ENCODE peak calls at places on chromosomes 7 and 10, in seven cellular contexts. One of them, this sample, is unnamed.

GRCh38 chr10:43708256-43708655 is 59.6 kb upstream of the ZNF32 start:
- DNase-seq in lower lobe of right lung: no peak
- DNase-seq in MM.1S: no peak
- DNase-seq in GM13977: no peak
- DNase-seq in GM12865: no peak
- DNase-seq in AG09319: no peak
- DNase-seq in heart left ventricle: no peak
- DNase-seq in this sample: no peak

GRCh38 chr10:103333934-103334520 is 16.9 kb downstream of the PCGF6 start:
- DNase-seq in lower lobe of right lung: no peak
- DNase-seq in MM.1S: peak
- DNase-seq in GM13977: peak
- DNase-seq in GM12865: peak
- DNase-seq in AG09319: no peak
- DNase-seq in heart left ventricle: no peak
- DNase-seq in this sample: no peak

GRCh38 chr7:29467193-29467592 is 96.4 kb upstream of the PRR15 start:
- DNase-seq in lower lobe of right lung: no peak
- DNase-seq in MM.1S: no peak
- DNase-seq in GM13977: no peak
- DNase-seq in GM12865: no peak
- DNase-seq in AG09319: no peak
- DNase-seq in heart left ventricle: no peak
- DNase-seq in this sample: no peak

GRCh38 chr10:71216751-71217265 is 4.4 kb downstream of the UNC5B start:
- DNase-seq in lower lobe of right lung: no peak
- DNase-seq in MM.1S: no peak
- DNase-seq in GM13977: peak
- DNase-seq in GM12865: no peak
- DNase-seq in AG09319: no peak
- DNase-seq in heart left ventricle: peak
- DNase-seq in this sample: no peak

GRCh38 chr7:101099969-101100781 is 14.9 kb downstream of the TRIM56 start:
- DNase-seq in lower lobe of right lung: peak
- DNase-seq in MM.1S: peak
- DNase-seq in GM13977: no peak
- DNase-seq in GM12865: peak
- DNase-seq in AG09319: peak
- DNase-seq in heart left ventricle: peak
- DNase-seq in this sample: peak

GRCh38 chr7:27685209-27685608 is 22.5 kb upstream of the HIBADH start:
- DNase-seq in lower lobe of right lung: no peak
- DNase-seq in MM.1S: no peak
- DNase-seq in GM13977: no peak
- DNase-seq in GM12865: no peak
- DNase-seq in AG09319: no peak
- DNase-seq in heart left ventricle: no peak
- DNase-seq in this sample: no peak

GRCh38 chr7:78226059-78226658 is 427.6 kb downstream of the PHTF2 start:
- DNase-seq in lower lobe of right lung: no peak
- DNase-seq in MM.1S: no peak
- DNase-seq in GM13977: peak
- DNase-seq in GM12865: peak
- DNase-seq in AG09319: peak
- DNase-seq in heart left ventricle: no peak
- DNase-seq in this sample: peak

GRCh38 chr10:28542728-28543127 is 9.8 kb downstream of the WAC start:
- DNase-seq in lower lobe of right lung: no peak
- DNase-seq in MM.1S: no peak
- DNase-seq in GM13977: no peak
- DNase-seq in GM12865: no peak
- DNase-seq in AG09319: no peak
- DNase-seq in heart left ventricle: no peak
- DNase-seq in this sample: no peak

GRCh38 chr7:81155654-81156373 is 237.0 kb upstream of the SEMA3C start:
- DNase-seq in lower lobe of right lung: no peak
- DNase-seq in MM.1S: no peak
- DNase-seq in GM13977: no peak
- DNase-seq in GM12865: no peak
- DNase-seq in AG09319: no peak
- DNase-seq in heart left ventricle: no peak
- DNase-seq in this sample: no peak

GRCh38 chr7:33873981-33874750 is 31.2 kb upstream of the BMPER start:
- DNase-seq in lower lobe of right lung: no peak
- DNase-seq in MM.1S: no peak
- DNase-seq in GM13977: no peak
- DNase-seq in GM12865: no peak
- DNase-seq in AG09319: no peak
- DNase-seq in heart left ventricle: no peak
- DNase-seq in this sample: no peak

GRCh38 chr10:80588506-80589020 is 50.9 kb downstream of the SH2D4B start:
- DNase-seq in lower lobe of right lung: no peak
- DNase-seq in MM.1S: no peak
- DNase-seq in GM13977: no peak
- DNase-seq in GM12865: no peak
- DNase-seq in AG09319: no peak
- DNase-seq in heart left ventricle: no peak
- DNase-seq in this sample: no peak

GRCh38 chr10:124645496-124646095 is 98.6 kb downstream of the FAM53B start:
- DNase-seq in lower lobe of right lung: no peak
- DNase-seq in MM.1S: no peak
- DNase-seq in GM13977: no peak
- DNase-seq in GM12865: no peak
- DNase-seq in AG09319: no peak
- DNase-seq in heart left ventricle: no peak
- DNase-seq in this sample: no peak

GRCh38 chr10:72337039-72337629 is 17.6 kb downstream of the DNAJB12 start:
- DNase-seq in lower lobe of right lung: peak
- DNase-seq in MM.1S: peak
- DNase-seq in GM13977: peak
- DNase-seq in GM12865: peak
- DNase-seq in AG09319: no peak
- DNase-seq in heart left ventricle: peak
- DNase-seq in this sample: peak

GRCh38 chr10:103278862-103279298 is 1.9 kb downstream of the INA start:
- DNase-seq in lower lobe of right lung: peak
- DNase-seq in MM.1S: peak
- DNase-seq in GM13977: peak
- DNase-seq in GM12865: peak
- DNase-seq in AG09319: no peak
- DNase-seq in heart left ventricle: peak
- DNase-seq in this sample: peak

GRCh38 chr10:69124558-69125121 is 662 bp downstream of the VPS26A start:
- DNase-seq in lower lobe of right lung: peak
- DNase-seq in MM.1S: peak
- DNase-seq in GM13977: peak
- DNase-seq in GM12865: peak
- DNase-seq in AG09319: peak
- DNase-seq in heart left ventricle: peak
- DNase-seq in this sample: peak

GRCh38 chr10:87927091-87927490 is 63.7 kb downstream of the PTEN start:
- DNase-seq in lower lobe of right lung: no peak
- DNase-seq in MM.1S: no peak
- DNase-seq in GM13977: no peak
- DNase-seq in GM12865: no peak
- DNase-seq in AG09319: no peak
- DNase-seq in heart left ventricle: no peak
- DNase-seq in this sample: no peak

GRCh38 chr7:150378115-150378852 is 846 bp upstream of the ZNF775 start:
- DNase-seq in lower lobe of right lung: no peak
- DNase-seq in MM.1S: peak
- DNase-seq in GM13977: no peak
- DNase-seq in GM12865: peak
- DNase-seq in AG09319: no peak
- DNase-seq in heart left ventricle: peak
- DNase-seq in this sample: peak
- TF ChIP-seq CTCF in lower lobe of right lung: peak
- TF ChIP-seq CTCF in MM.1S: peak
- TF ChIP-seq CTCF in GM13977: peak
- TF ChIP-seq CTCF in GM12865: peak
- TF ChIP-seq CTCF in AG09319: peak
- TF ChIP-seq CTCF in heart left ventricle: peak
- TF ChIP-seq CTCF in this sample: no peak

DNA sequence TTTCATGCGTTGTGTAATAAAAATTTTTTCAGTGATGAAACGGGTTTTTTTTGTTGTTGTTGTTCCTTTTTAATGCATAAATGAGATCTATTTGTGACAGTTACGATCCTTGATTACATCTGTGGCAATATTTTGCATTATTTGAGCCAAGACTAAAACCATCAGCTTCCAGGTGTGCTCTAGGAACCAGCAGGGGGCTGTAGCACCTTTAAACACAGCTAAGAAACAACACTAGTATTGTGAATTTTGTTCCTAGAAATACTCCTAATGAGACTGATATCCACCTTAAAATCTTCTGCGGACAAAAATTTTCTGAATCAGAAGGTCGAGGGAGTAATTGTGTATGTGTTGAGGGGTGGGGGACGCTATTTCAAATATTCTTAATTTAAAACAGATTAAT is 52.6 kb downstream of the FGFBP3 start:
- DNase-seq in lower lobe of right lung: no peak
- DNase-seq in MM.1S: peak
- DNase-seq in GM13977: no peak
- DNase-seq in GM12865: peak
- DNase-seq in AG09319: no peak
- DNase-seq in heart left ventricle: no peak
- DNase-seq in this sample: peak
- TF ChIP-seq CTCF in lower lobe of right lung: no peak
- TF ChIP-seq CTCF in MM.1S: peak
- TF ChIP-seq CTCF in GM13977: peak
- TF ChIP-seq CTCF in GM12865: peak
- TF ChIP-seq CTCF in AG09319: peak
- TF ChIP-seq CTCF in heart left ventricle: peak
- TF ChIP-seq CTCF in this sample: peak

DNA sequence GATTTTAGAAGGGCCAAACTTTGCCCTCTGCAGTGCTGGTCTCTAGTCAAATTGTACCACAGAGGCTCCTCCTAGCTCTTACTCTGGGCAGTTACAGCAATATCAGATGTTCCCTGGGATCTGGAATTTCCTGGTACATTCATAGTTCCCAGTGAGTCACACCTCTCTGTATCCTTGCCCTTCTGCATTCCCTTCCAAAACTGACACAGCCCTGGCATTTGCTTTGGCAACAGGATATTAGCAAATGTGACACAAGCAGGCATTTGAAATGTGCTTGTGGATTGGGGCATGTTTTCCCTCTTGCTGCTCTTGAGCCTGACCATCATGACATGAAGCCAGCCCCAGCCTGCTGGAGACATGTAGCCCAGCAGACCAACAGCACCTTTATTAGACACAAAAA is 284.7 kb upstream of the AKR1E2 start:
- DNase-seq in lower lobe of right lung: no peak
- DNase-seq in MM.1S: no peak
- DNase-seq in GM13977: no peak
- DNase-seq in GM12865: no peak
- DNase-seq in AG09319: peak
- DNase-seq in heart left ventricle: no peak
- DNase-seq in this sample: no peak
- TF ChIP-seq CTCF in lower lobe of right lung: no peak
- TF ChIP-seq CTCF in MM.1S: no peak
- TF ChIP-seq CTCF in GM13977: no peak
- TF ChIP-seq CTCF in GM12865: no peak
- TF ChIP-seq CTCF in AG09319: peak
- TF ChIP-seq CTCF in heart left ventricle: no peak
- TF ChIP-seq CTCF in this sample: no peak

GRCh38 chr7:87154166-87154565 is 1.9 kb downstream of the DMTF1 start:
- DNase-seq in lower lobe of right lung: no peak
- DNase-seq in MM.1S: no peak
- DNase-seq in GM13977: no peak
- DNase-seq in GM12865: peak
- DNase-seq in AG09319: no peak
- DNase-seq in heart left ventricle: no peak
- DNase-seq in this sample: no peak

GRCh38 chr7:87154569-87154968 is 2.3 kb downstream of the DMTF1 start:
- DNase-seq in lower lobe of right lung: no peak
- DNase-seq in MM.1S: no peak
- DNase-seq in GM13977: no peak
- DNase-seq in GM12865: no peak
- DNase-seq in AG09319: no peak
- DNase-seq in heart left ventricle: no peak
- DNase-seq in this sample: no peak

GRCh38 chr7:87155788-87156187 is 3.5 kb downstream of the DMTF1 start:
- DNase-seq in lower lobe of right lung: no peak
- DNase-seq in MM.1S: no peak
- DNase-seq in GM13977: no peak
- DNase-seq in GM12865: no peak
- DNase-seq in AG09319: no peak
- DNase-seq in heart left ventricle: no peak
- DNase-seq in this sample: no peak

GRCh38 chr7:87159538-87159937 is 7.3 kb downstream of the DMTF1 start:
- DNase-seq in lower lobe of right lung: no peak
- DNase-seq in MM.1S: no peak
- DNase-seq in GM13977: no peak
- DNase-seq in GM12865: peak
- DNase-seq in AG09319: no peak
- DNase-seq in heart left ventricle: no peak
- DNase-seq in this sample: no peak

DNA sequence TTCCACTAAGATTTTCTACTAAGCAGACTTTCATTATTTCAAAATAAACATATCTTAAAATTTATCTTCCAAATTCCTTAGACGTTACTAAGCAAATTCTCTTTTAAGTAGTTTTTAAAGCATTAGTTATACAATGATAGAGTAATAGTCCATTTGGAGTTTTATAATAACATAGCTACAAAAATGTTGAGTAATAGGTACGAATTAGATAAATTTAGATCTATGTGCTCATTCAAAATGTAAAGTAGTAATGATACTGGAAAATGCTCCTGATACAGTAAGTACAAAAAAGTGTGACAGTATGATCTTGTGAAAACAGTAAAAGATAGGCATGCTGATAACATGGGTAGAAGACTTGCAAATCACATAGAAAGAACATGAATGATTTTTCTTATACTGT is 4.5 kb downstream of the DMTF1 start:
- DNase-seq in lower lobe of right lung: no peak
- DNase-seq in MM.1S: no peak
- DNase-seq in GM13977: no peak
- DNase-seq in GM12865: no peak
- DNase-seq in AG09319: no peak
- DNase-seq in heart left ventricle: no peak
- DNase-seq in this sample: no peak
- TF ChIP-seq CTCF in lower lobe of right lung: no peak
- TF ChIP-seq CTCF in MM.1S: no peak
- TF ChIP-seq CTCF in GM13977: no peak
- TF ChIP-seq CTCF in GM12865: no peak
- TF ChIP-seq CTCF in AG09319: no peak
- TF ChIP-seq CTCF in heart left ventricle: no peak
- TF ChIP-seq CTCF in this sample: no peak

DNA sequence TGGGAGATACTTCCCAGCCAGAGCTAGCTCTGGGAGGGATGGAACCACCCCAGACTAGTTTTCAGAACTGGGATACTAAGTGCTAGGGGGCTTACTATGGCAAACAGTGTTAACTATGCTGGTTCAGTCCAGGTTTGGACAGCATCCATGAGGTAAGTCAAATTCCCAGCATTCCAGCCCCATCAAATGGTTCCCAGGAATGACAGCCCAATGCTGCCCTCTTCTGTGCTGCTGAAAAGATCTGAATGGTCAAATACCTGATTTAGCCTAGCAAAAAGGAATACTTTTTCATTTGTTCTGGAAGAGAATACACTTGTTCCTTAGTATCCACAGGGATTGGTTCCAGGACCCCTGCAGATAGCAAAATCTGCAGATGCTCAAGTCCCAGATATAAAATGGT is 141.8 kb upstream of the CCDC6 start:
- DNase-seq in lower lobe of right lung: no peak
- DNase-seq in MM.1S: no peak
- DNase-seq in GM13977: no peak
- DNase-seq in GM12865: no peak
- DNase-seq in AG09319: no peak
- DNase-seq in heart left ventricle: no peak
- DNase-seq in this sample: no peak
- TF ChIP-seq CTCF in lower lobe of right lung: peak
- TF ChIP-seq CTCF in MM.1S: no peak
- TF ChIP-seq CTCF in GM13977: peak
- TF ChIP-seq CTCF in GM12865: no peak
- TF ChIP-seq CTCF in AG09319: peak
- TF ChIP-seq CTCF in heart left ventricle: no peak
- TF ChIP-seq CTCF in this sample: no peak

This sample was measured in activated CD8-positive, alpha-beta T cell treated with anti-CD3 and anti-CD28 coated beads for 36 hours.